ENCODE peak calls at places on chromosome 19, in four cellular contexts. One of them, this sample, is unnamed. For H3K9me3, the result is how much of the 10 kb centered on the place peaks cover.

GRCh38 chr19:2900296-2901252 is at the start of gene ZNF57:
- DNase-seq in iPS DF 6.9: peak
- DNase-seq in CD8-positive, alpha-beta memory T cell: peak
- DNase-seq in HepG2: peak
- DNase-seq in this sample: peak

GRCh38 chr19:42333018-42333417 is 7.6 kb downstream of the MEGF8 start:
- DNase-seq in CD8-positive, alpha-beta memory T cell: no peak
- DNase-seq in iPS DF 6.9: no peak
- DNase-seq in HepG2: no peak
- DNase-seq in this sample: no peak

GRCh38 chr19:4730740-4731171 is 7.1 kb upstream of the DPP9 start:
- DNase-seq in CD8-positive, alpha-beta memory T cell: peak
- DNase-seq in HepG2: no peak
- DNase-seq in iPS DF 6.9: peak
- DNase-seq in this sample: peak

GRCh38 chr19:10228925-10229324 is 2.2 kb downstream of the S1PR2 start:
- DNase-seq in HepG2: peak
- DNase-seq in CD8-positive, alpha-beta memory T cell: peak
- DNase-seq in iPS DF 6.9: no peak
- DNase-seq in this sample: no peak

GRCh38 chr19:33559996-33560395 is 38.4 kb upstream of the PEPD start:
- DNase-seq in iPS DF 6.9: no peak
- DNase-seq in CD8-positive, alpha-beta memory T cell: no peak
- DNase-seq in HepG2: no peak
- DNase-seq in this sample: no peak

GRCh38 chr19:35729021-35729420 is 11.2 kb downstream of the KMT2B start:
- DNase-seq in CD8-positive, alpha-beta memory T cell: no peak
- DNase-seq in HepG2: no peak
- DNase-seq in iPS DF 6.9: no peak
- DNase-seq in this sample: no peak

GRCh38 chr19:42363614-42364346 is 26.3 kb downstream of the CNFN start:
- DNase-seq in CD8-positive, alpha-beta memory T cell: no peak
- DNase-seq in HepG2: no peak
- DNase-seq in iPS DF 6.9: no peak
- DNase-seq in this sample: no peak

GRCh38 chr19:31946491-31946890 is 398.9 kb upstream of the ZNF507 start:
- DNase-seq in CD8-positive, alpha-beta memory T cell: no peak
- DNase-seq in HepG2: no peak
- DNase-seq in iPS DF 6.9: no peak
- DNase-seq in this sample: no peak

GRCh38 chr19:17163652-17164051 is 51.5 kb upstream of the USE1 start:
- DNase-seq in iPS DF 6.9: no peak
- DNase-seq in HepG2: no peak
- DNase-seq in CD8-positive, alpha-beta memory T cell: no peak
- DNase-seq in this sample: no peak

GRCh38 chr19:6250024-6250605 is 29.7 kb downstream of the MLLT1 start:
- DNase-seq in CD8-positive, alpha-beta memory T cell: no peak
- DNase-seq in iPS DF 6.9: no peak
- DNase-seq in HepG2: no peak
- DNase-seq in this sample: no peak

GRCh38 chr19:815079-815774 is 6.5 kb downstream of the PLPPR3 start:
- DNase-seq in HepG2: no peak
- DNase-seq in iPS DF 6.9: no peak
- DNase-seq in CD8-positive, alpha-beta memory T cell: no peak
- DNase-seq in this sample: no peak

GRCh38 chr19:4052114-4052992 is 14.3 kb downstream of the ZBTB7A start:
- DNase-seq in iPS DF 6.9: no peak
- DNase-seq in CD8-positive, alpha-beta memory T cell: peak
- DNase-seq in HepG2: peak
- DNase-seq in this sample: no peak

GRCh38 chr19:14433454-14434156 is 499 bp downstream of the PKN1 start:
- DNase-seq in iPS DF 6.9: no peak
- DNase-seq in CD8-positive, alpha-beta memory T cell: peak
- DNase-seq in HepG2: no peak
- DNase-seq in this sample: peak

GRCh38 chr19:13748169-13748884 is 16.0 kb upstream of the MRI1 start:
- DNase-seq in HepG2: no peak
- DNase-seq in iPS DF 6.9: no peak
- DNase-seq in CD8-positive, alpha-beta memory T cell: no peak
- DNase-seq in this sample: no peak

GRCh38 chr19:13208131-13208963 is 58.1 kb downstream of the IER2 start:
- DNase-seq in CD8-positive, alpha-beta memory T cell: no peak
- DNase-seq in HepG2: no peak
- DNase-seq in iPS DF 6.9: no peak
- DNase-seq in this sample: no peak

GRCh38 chr19:28489126-28489660 is 723.8 kb downstream of the UQCRFS1 start:
- DNase-seq in HepG2: no peak
- DNase-seq in iPS DF 6.9: no peak
- DNase-seq in CD8-positive, alpha-beta memory T cell: no peak
- DNase-seq in this sample: no peak

GRCh38 chr19:17328517-17329060 is 6.1 kb downstream of the ANO8 start:
- DNase-seq in HepG2: no peak
- DNase-seq in CD8-positive, alpha-beta memory T cell: peak
- DNase-seq in iPS DF 6.9: no peak
- DNase-seq in this sample: peak

GRCh38 chr19:2428027-2428690 is 773 bp upstream of the TIMM13 start:
- DNase-seq in iPS DF 6.9: no peak
- DNase-seq in CD8-positive, alpha-beta memory T cell: no peak
- DNase-seq in HepG2: no peak
- DNase-seq in this sample: no peak

GRCh38 chr19:35805518-35806102 is 7.0 kb downstream of the PRODH2 start:
- DNase-seq in HepG2: no peak
- DNase-seq in iPS DF 6.9: no peak
- DNase-seq in CD8-positive, alpha-beta memory T cell: no peak
- DNase-seq in this sample: no peak

GRCh38 chr19:23991170-23991569 is 76.5 kb downstream of the ZNF726 start:
- DNase-seq in CD8-positive, alpha-beta memory T cell: no peak
- DNase-seq in HepG2: peak
- DNase-seq in iPS DF 6.9: no peak
- DNase-seq in this sample: no peak

GRCh38 chr19:58045411-58046050 is 11.7 kb downstream of the ZSCAN1 start:
- DNase-seq in CD8-positive, alpha-beta memory T cell: no peak
- DNase-seq in iPS DF 6.9: no peak
- DNase-seq in HepG2: no peak
- DNase-seq in this sample: no peak

GRCh38 chr19:58042709-58043340 is 9.0 kb downstream of the ZSCAN1 start:
- DNase-seq in HepG2: no peak
- DNase-seq in iPS DF 6.9: no peak
- DNase-seq in CD8-positive, alpha-beta memory T cell: no peak
- DNase-seq in this sample: no peak

GRCh38 chr19:58046856-58047255 is 12.2 kb upstream of the ZNF135 start:
- DNase-seq in CD8-positive, alpha-beta memory T cell: no peak
- DNase-seq in iPS DF 6.9: no peak
- DNase-seq in HepG2: no peak
- DNase-seq in this sample: no peak

GRCh38 chr19:58044886-58045285 is 11.1 kb downstream of the ZSCAN1 start:
- DNase-seq in iPS DF 6.9: no peak
- DNase-seq in CD8-positive, alpha-beta memory T cell: no peak
- DNase-seq in HepG2: no peak
- DNase-seq in this sample: no peak

GRCh38 chr19:58044391-58044790 is 10.6 kb downstream of the ZSCAN1 start:
- DNase-seq in iPS DF 6.9: no peak
- DNase-seq in HepG2: no peak
- DNase-seq in CD8-positive, alpha-beta memory T cell: no peak
- DNase-seq in this sample: no peak
- H3K9me3 ChIP-seq in iPS DF 6.9: under half
- H3K9me3 ChIP-seq in HepG2: half or more
- H3K9me3 ChIP-seq in CD8-positive, alpha-beta memory T cell: under half
- H3K9me3 ChIP-seq in this sample: under half

GRCh38 chr19:51948979-51949378 is 21.7 kb downstream of the ZNF613 start:
- DNase-seq in CD8-positive, alpha-beta memory T cell: no peak
- DNase-seq in HepG2: no peak
- DNase-seq in iPS DF 6.9: no peak
- DNase-seq in this sample: no peak
- H3K9me3 ChIP-seq in CD8-positive, alpha-beta memory T cell: half or more
- H3K9me3 ChIP-seq in HepG2: half or more
- H3K9me3 ChIP-seq in iPS DF 6.9: under half
- H3K9me3 ChIP-seq in this sample: under half

DNA sequence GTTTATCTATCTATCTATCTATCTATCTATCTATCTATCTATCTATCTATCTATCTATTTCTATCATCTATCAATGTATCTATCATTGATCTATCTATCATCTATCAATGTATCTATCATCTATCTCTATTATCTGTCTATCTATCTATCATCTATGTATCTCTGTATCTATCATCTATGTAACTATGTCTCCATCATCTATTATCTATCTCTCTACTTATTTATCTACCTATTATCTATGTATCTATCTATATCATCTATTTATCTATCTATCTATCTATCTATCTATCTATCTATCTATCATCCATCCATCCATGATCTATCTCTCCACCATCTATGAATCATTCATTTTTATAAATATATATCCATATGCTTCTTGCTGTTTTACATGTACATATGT is 15.8 kb downstream of the CYP4F3 start:
- DNase-seq in iPS DF 6.9: no peak
- DNase-seq in HepG2: no peak
- DNase-seq in CD8-positive, alpha-beta memory T cell: no peak
- DNase-seq in this sample: no peak
- H3K9me3 ChIP-seq in iPS DF 6.9: under half
- H3K9me3 ChIP-seq in HepG2: under half
- H3K9me3 ChIP-seq in CD8-positive, alpha-beta memory T cell: under half
- H3K9me3 ChIP-seq in this sample: under half

GRCh38 chr19:21022996-21023395 is 2.5 kb downstream of the ZNF430 start:
- DNase-seq in iPS DF 6.9: no peak
- DNase-seq in CD8-positive, alpha-beta memory T cell: no peak
- DNase-seq in HepG2: peak
- DNase-seq in this sample: no peak
- H3K9me3 ChIP-seq in iPS DF 6.9: under half
- H3K9me3 ChIP-seq in CD8-positive, alpha-beta memory T cell: under half
- H3K9me3 ChIP-seq in HepG2: under half
- H3K9me3 ChIP-seq in this sample: under half

GRCh38 chr19:58089846-58090245 is 8.2 kb downstream of the ZSCAN18 start:
- DNase-seq in iPS DF 6.9: no peak
- DNase-seq in HepG2: no peak
- DNase-seq in CD8-positive, alpha-beta memory T cell: no peak
- DNase-seq in this sample: no peak
- H3K9me3 ChIP-seq in iPS DF 6.9: under half
- H3K9me3 ChIP-seq in HepG2: half or more
- H3K9me3 ChIP-seq in CD8-positive, alpha-beta memory T cell: under half
- H3K9me3 ChIP-seq in this sample: under half

DNA sequence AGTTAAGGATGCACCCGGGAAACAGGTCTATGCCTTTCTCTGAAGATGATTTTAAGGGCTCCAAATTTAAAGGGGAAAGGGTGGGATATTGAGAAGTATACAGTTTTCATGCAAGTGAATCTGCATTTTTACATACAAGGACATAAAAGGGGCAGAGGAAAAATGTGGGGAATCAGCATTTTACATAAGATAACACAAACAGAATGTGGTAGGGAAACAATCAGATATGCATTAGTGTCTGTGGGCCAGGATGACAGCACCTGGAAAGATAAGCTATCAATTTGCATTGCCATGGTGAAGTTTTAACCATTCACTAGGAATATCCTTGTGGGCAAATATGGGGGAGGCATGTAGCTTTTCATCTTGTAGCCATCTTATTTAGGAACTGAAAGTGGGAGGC is 24.1 kb downstream of the IGFL3 start:
- DNase-seq in HepG2: no peak
- DNase-seq in CD8-positive, alpha-beta memory T cell: no peak
- DNase-seq in iPS DF 6.9: no peak
- DNase-seq in this sample: no peak
- H3K9me3 ChIP-seq in HepG2: under half
- H3K9me3 ChIP-seq in CD8-positive, alpha-beta memory T cell: under half
- H3K9me3 ChIP-seq in iPS DF 6.9: under half
- H3K9me3 ChIP-seq in this sample: under half

DNA sequence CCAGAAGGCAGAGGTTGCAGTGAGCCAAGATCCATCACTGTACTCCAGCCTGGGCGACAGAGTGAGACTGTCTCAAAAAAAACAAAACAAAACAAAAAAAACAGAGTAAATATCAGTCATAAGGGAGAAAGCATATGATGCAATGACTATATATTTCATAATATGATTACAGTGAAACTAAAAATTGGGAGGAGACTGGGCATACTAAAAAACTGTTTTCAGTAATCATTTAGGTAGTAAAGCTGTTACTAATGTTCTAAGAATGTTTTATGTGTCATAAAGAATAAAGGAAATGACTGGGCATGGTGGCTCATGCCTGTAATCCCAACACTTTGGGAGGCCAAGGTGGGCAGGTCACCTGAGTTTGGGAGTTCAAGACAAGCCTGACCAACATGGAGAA is 15.9 kb downstream of the ZNF573 start:
- DNase-seq in CD8-positive, alpha-beta memory T cell: no peak
- DNase-seq in iPS DF 6.9: no peak
- DNase-seq in HepG2: no peak
- DNase-seq in this sample: no peak
- H3K9me3 ChIP-seq in CD8-positive, alpha-beta memory T cell: under half
- H3K9me3 ChIP-seq in iPS DF 6.9: under half
- H3K9me3 ChIP-seq in HepG2: under half
- H3K9me3 ChIP-seq in this sample: under half

GRCh38 chr19:38430931-38431330 is 2.6 kb upstream of the RYR1 start:
- DNase-seq in HepG2: no peak
- DNase-seq in CD8-positive, alpha-beta memory T cell: no peak
- DNase-seq in iPS DF 6.9: no peak
- DNase-seq in this sample: no peak
- H3K9me3 ChIP-seq in HepG2: under half
- H3K9me3 ChIP-seq in CD8-positive, alpha-beta memory T cell: under half
- H3K9me3 ChIP-seq in iPS DF 6.9: under half
- H3K9me3 ChIP-seq in this sample: under half

DNA sequence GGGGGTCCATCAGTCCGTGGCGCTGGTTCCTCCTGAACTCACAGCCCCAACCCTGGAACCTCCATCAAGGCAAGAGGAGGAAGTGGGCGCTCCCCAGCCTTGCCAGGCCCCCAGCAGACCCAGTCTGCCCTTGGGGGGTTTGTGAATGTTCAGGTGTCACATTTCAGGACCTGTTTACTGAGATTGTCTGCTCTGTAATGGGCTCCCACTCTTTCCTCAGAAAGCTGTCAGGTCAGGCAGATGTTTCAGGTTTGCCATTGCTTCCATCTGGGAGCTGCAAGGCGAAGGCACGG is 29.4 kb downstream of the TSSK6 start:
- DNase-seq in CD8-positive, alpha-beta memory T cell: no peak
- DNase-seq in iPS DF 6.9: no peak
- DNase-seq in HepG2: no peak
- DNase-seq in this sample: no peak
- H3K9me3 ChIP-seq in CD8-positive, alpha-beta memory T cell: under half
- H3K9me3 ChIP-seq in iPS DF 6.9: under half
- H3K9me3 ChIP-seq in HepG2: under half
- H3K9me3 ChIP-seq in this sample: under half

DNA sequence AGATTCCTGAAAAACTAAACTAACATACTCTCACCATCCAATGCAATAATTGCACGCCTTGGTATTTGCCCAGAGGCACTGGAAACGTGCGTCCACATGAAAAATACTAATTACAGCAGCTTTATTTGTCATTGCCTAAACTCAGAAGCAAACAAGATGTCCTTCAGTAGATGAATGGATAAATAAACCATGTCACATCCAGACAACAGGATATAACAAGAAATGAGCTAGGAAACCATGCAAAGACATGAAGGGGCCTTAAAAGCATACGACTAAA is 25.0 kb downstream of the ELL start:
- DNase-seq in iPS DF 6.9: no peak
- DNase-seq in CD8-positive, alpha-beta memory T cell: no peak
- DNase-seq in HepG2: no peak
- DNase-seq in this sample: no peak
- H3K9me3 ChIP-seq in iPS DF 6.9: under half
- H3K9me3 ChIP-seq in CD8-positive, alpha-beta memory T cell: under half
- H3K9me3 ChIP-seq in HepG2: under half
- H3K9me3 ChIP-seq in this sample: under half

This sample was measured in T-helper 17 cell.